ENCODE peak calls at places on chromosomes 12 and 14, in six cellular contexts. K, R, T, W, O and S are unnamed samples.

GRCh38 chr14:63078606-63079005 is 33.3 kb upstream of the KCNH5 start:
- DNase-seq in R (no peak), K (no peak), O (no peak), W (no peak), T (no peak), S (peak)

GRCh38 chr12:104457746-104458644 is 1.2 kb downstream of the CHST11 start:
- DNase-seq in W (no peak), K (no peak), T (no peak), O (no peak), R (peak), S (peak)

GRCh38 chr12:108699955-108700563 is 31.3 kb downstream of the CORO1C start:
- DNase-seq in O (peak), T (no peak), W (peak), R (no peak), K (no peak), S (no peak)

GRCh38 chr12:20547788-20548575 is 147.2 kb upstream of the SLCO1C1 start:
- DNase-seq in T (no peak), O (peak), K (no peak), W (peak), R (no peak), S (peak)

GRCh38 chr12:41709463-41710285 is 435.0 kb downstream of the GXYLT1 start:
- DNase-seq in O (no peak), W (no peak), K (no peak), T (no peak), R (no peak), S (no peak)

GRCh38 chr12:118055144-118055557 is 5.8 kb downstream of the WSB2 start:
- DNase-seq in R (peak), K (no peak), W (peak), T (no peak), O (no peak), S (no peak)

GRCh38 chr14:91509878-91510170 is 286 bp downstream of the PPP4R3A start:
- DNase-seq in K (no peak), O (no peak), T (no peak), R (no peak), W (no peak), S (no peak)

GRCh38 chr12:264269-264668 is 1.6 kb upstream of the SLC6A13 start:
- DNase-seq in O (no peak), K (no peak), T (no peak), R (no peak), W (peak), S (no peak)

GRCh38 chr12:105944628-105945027 is 194.1 kb downstream of the NUAK1 start:
- DNase-seq in R (no peak), W (no peak), K (no peak), O (no peak), T (no peak), S (no peak)

GRCh38 chr14:52850520-52850919 is 59.1 kb upstream of the GNPNAT1 start:
- DNase-seq in O (peak), W (no peak), T (no peak), R (no peak), K (no peak), S (no peak)

GRCh38 chr12:29562167-29562776 is 64.8 kb upstream of the OVCH1 start:
- DNase-seq in K (no peak), O (peak), R (no peak), T (no peak), W (peak), S (no peak)

GRCh38 chr14:104515811-104516780 is 63.5 kb upstream of the C14orf180 start:
- DNase-seq in T (no peak), R (no peak), W (no peak), K (no peak), O (no peak), S (no peak)

GRCh38 chr12:11174022-11174421 is 3.0 kb downstream of the SMIM10L1 start:
- DNase-seq in K (no peak), W (peak), T (no peak), R (no peak), O (peak), S (peak)

GRCh38 chr12:93179792-93180191 is 197.9 kb upstream of the NUDT4 start:
- DNase-seq in W (no peak), K (no peak), T (no peak), R (no peak), O (no peak), S (no peak)

GRCh38 chr14:59275668-59276067 is 87.2 kb downstream of the DAAM1 start:
- DNase-seq in K (peak), R (no peak), O (peak), T (no peak), W (peak), S (peak)

GRCh38 chr14:22070119-22070982 is 396.7 kb upstream of the OR4E1 start:
- DNase-seq in R (no peak), O (peak), W (peak), T (no peak), K (no peak), S (no peak)

GRCh38 chr12:52258335-52258901 is 16.0 kb upstream of the KRT86 start:
- DNase-seq in R (no peak), K (no peak), O (peak), W (peak), T (no peak), S (peak)

DNA sequence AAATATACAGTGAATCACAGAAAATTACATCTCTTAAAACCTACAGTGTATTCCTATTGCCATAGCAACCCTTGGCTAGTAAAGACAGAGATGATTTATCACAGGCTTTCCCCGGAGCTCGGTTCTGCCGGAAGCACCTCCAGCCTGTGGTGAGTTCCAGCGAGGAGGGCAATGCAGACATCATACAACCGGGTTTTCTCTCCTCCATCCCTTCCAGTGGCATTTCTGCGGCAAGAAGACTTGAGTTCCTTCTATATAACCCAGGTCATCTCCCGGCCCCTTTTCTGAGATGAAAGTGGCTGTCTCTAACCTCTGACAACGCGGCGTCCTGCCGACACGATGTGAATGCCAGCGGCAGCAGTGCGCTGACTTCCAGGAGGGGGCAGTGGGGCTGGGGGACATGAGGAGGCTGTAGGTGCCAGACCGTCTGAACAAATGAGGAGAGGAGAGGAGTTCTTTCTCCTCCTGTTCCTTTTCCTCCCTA is 68.5 kb upstream of the MAX start:
- DNase-seq in R (no peak), T (no peak), W (peak), O (peak), K (peak), S (peak)
- TF ChIP-seq CTCF in R (no peak), T (peak), W (peak), O (peak), K (peak), S (peak)

GRCh38 chr12:130334937-130335336 is 2.8 kb upstream of the PIWIL1 start:
- DNase-seq in K (no peak), W (no peak), O (no peak), R (no peak), T (no peak), S (no peak)

GRCh38 chr12:130335517-130336392 is 1.9 kb upstream of the PIWIL1 start:
- DNase-seq in W (peak), T (no peak), O (peak), K (no peak), R (peak), S (peak)

GRCh38 chr12:130331146-130331545 is 6.5 kb upstream of the PIWIL1 start:
- DNase-seq in O (no peak), R (no peak), K (no peak), W (no peak), T (no peak), S (no peak)

GRCh38 chr12:130334399-130334798 is 3.3 kb upstream of the PIWIL1 start:
- DNase-seq in T (no peak), K (no peak), W (no peak), R (no peak), O (no peak), S (no peak)

GRCh38 chr12:130333341-130333740 is 4.3 kb upstream of the PIWIL1 start:
- DNase-seq in R (no peak), K (no peak), W (no peak), O (no peak), T (no peak), S (no peak)
- TF ChIP-seq CTCF in R (no peak), K (no peak), W (no peak), O (no peak), T (peak), S (no peak)

GRCh38 chr14:75794615-75795038 is 133.6 kb downstream of the TTLL5 start:
- DNase-seq in T (no peak), R (no peak), O (peak), W (peak), K (peak), S (peak)
- TF ChIP-seq CTCF in T (peak), R (no peak), O (peak), W (peak), K (peak), S (peak)

GRCh38 chr12:128852026-128852725 is 1.1 kb upstream of the GLT1D1 start:
- DNase-seq in K (no peak), W (no peak), T (no peak), R (no peak), O (no peak), S (no peak)
- TF ChIP-seq CTCF in K (no peak), W (no peak), T (no peak), R (no peak), O (no peak), S (no peak)